ENCODE peak calls at places on chromosomes 2 and 18, in four cellular contexts. Q is suprapubic skin, W is stomach, X is HepG2. S is an unnamed sample.
A peak's percentile ranks its signal among the peaks of the same experiment; 100 is the strongest.

GRCh38 chr2:112029164-112029563 is 25.9 kb upstream of the TMEM87B start:
- DNase-seq in Q (no peak), X (no peak), W (no peak), S (no peak)

GRCh38 chr2:126657636-126658315 is 1.8 kb downstream of the GYPC start:
- DNase-seq in X (no peak), W (peak; percentile 66), Q (peak; percentile 85), S (no peak)

GRCh38 chr2:26245231-26245732 is 543 bp downstream of the HADHB start:
- DNase-seq in Q (peak; percentile 79), W (peak; percentile 36), X (peak; percentile 44), S (no peak)

GRCh38 chr2:9690252-9690651 is 59.5 kb upstream of the YWHAQ start:
- DNase-seq in X (no peak), W (no peak), Q (no peak), S (no peak)

GRCh38 chr2:205925373-205926337 is 160.3 kb downstream of the INO80D start:
- DNase-seq in X (peak; percentile 38), W (peak; percentile 80), Q (peak; percentile 79), S (no peak)

GRCh38 chr2:60553496-60553991 is at the start of gene BCL11A:
- DNase-seq in Q (no peak), W (peak; percentile 54), X (peak; percentile 35), S (no peak)

GRCh38 chr2:205002390-205002789 is 457.1 kb downstream of the PARD3B start:
- DNase-seq in W (no peak), Q (no peak), X (no peak), S (no peak)

GRCh38 chr2:60515751-60516226 is 37.7 kb downstream of the BCL11A start:
- DNase-seq in Q (no peak), X (no peak), W (no peak), S (no peak)

GRCh38 chr2:43000242-43001054 is 208.1 kb upstream of the HAAO start:
- DNase-seq in Q (peak; percentile 62), W (no peak), X (peak; percentile 84), S (no peak)

GRCh38 chr2:42999391-42999811 is 207.0 kb upstream of the HAAO start:
- DNase-seq in Q (peak; percentile 48), X (peak; percentile 53), W (peak; percentile 55), S (no peak)

GRCh38 chr2:43001055-43001378 is 208.6 kb upstream of the HAAO start:
- DNase-seq in Q (no peak), W (no peak), X (no peak), S (no peak)

GRCh38 chr2:42998721-42999120 is 206.3 kb upstream of the HAAO start:
- DNase-seq in W (no peak), Q (no peak), X (no peak), S (no peak)

GRCh38 chr2:42999856-43000241 is 207.5 kb upstream of the HAAO start:
- DNase-seq in W (no peak), Q (peak; percentile 56), X (no peak), S (no peak)
- H3K27ac ChIP-seq in W (peak overlapping the region; percentile 28), Q (peak overlapping the region; percentile 87), X (peak overlapping the region; percentile 54), S (no peak overlapping the region)

DNA sequence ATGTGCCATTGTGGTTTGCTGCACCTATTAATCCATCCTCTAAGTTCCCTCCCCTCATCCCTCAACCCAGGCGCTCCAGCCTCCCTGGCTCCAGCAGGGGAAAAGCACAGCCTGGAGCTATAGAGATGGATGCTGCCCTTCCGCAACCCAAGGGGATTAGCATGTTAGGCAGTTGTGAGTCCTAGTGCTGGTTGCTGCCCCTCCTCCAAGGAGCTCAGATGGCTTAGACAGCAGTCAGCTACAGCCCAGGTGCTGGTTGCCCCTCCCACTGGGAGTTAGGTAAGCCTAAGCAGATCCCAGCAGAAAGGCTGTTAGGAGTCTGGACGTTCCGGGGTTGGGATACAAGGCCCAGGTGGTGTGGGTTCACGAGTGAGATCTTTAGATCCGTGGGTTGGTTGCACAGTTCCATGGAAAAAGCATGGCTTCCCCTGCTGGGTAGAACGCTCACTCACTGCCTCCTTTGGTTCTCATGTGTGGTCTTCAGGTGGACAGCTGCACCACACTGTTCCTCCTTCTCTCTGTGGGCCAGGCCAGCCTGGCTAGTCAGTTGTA is 446.1 kb downstream of the ZNF804A start:
- DNase-seq in X (no peak), W (no peak), Q (no peak), S (no peak)
- H3K9me3 ChIP-seq in X (peaks cover 58% of the 10 kb centered on the region), W (peaks cover 11% of the 10 kb centered on the region), Q (no peaks in the 10 kb centered on the region), S (no peaks in the 10 kb centered on the region)

DNA sequence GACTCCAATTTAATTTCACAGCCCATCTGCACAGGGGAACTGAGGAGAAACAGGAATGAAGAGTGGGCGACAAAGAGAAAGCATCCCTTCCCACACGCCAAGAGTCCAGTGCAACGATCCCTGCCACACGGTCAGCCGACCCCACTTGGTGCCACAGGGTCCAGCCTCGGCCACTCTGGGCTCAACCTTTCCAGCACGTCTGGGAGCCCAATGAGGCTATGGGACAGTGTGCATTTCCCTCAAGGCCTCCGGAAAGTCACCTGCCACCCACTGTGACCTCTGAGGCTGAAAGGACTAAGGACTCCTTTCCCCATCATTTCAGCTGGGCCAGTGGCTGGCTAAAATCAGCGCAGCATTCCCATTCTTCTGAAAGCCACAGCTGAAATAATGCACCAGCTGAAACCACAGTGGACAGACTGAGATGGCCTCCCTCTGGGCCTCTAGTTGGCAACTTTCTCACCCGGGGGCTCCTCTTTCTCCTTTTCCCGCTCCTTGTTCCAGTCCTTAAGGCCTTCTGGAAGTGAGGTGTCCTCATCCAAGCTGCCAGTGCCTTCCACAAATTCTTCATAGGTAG is 21.2 kb downstream of the TUBB6 start:
- DNase-seq in X (no peak), Q (peak; percentile 49), W (no peak), S (no peak)
- TF ChIP-seq POLR2AphosphoS5 in X (no peak), Q (no peak), W (no peak), S (no peak)

GRCh38 chr18:50656841-50657470 is 97.1 kb downstream of the MAPK4 start:
- DNase-seq in W (no peak), X (no peak), Q (no peak), S (no peak)

GRCh38 chr18:50658601-50659000 is 98.7 kb downstream of the MAPK4 start:
- DNase-seq in W (no peak), X (no peak), Q (no peak), S (no peak)

GRCh38 chr18:50662177-50662576 is 102.3 kb downstream of the MAPK4 start:
- DNase-seq in Q (no peak), X (peak; percentile 21), W (no peak), S (no peak)

GRCh38 chr18:50661013-50661412 is 101.1 kb downstream of the MAPK4 start:
- DNase-seq in X (no peak), W (no peak), Q (no peak), S (no peak)

DNA sequence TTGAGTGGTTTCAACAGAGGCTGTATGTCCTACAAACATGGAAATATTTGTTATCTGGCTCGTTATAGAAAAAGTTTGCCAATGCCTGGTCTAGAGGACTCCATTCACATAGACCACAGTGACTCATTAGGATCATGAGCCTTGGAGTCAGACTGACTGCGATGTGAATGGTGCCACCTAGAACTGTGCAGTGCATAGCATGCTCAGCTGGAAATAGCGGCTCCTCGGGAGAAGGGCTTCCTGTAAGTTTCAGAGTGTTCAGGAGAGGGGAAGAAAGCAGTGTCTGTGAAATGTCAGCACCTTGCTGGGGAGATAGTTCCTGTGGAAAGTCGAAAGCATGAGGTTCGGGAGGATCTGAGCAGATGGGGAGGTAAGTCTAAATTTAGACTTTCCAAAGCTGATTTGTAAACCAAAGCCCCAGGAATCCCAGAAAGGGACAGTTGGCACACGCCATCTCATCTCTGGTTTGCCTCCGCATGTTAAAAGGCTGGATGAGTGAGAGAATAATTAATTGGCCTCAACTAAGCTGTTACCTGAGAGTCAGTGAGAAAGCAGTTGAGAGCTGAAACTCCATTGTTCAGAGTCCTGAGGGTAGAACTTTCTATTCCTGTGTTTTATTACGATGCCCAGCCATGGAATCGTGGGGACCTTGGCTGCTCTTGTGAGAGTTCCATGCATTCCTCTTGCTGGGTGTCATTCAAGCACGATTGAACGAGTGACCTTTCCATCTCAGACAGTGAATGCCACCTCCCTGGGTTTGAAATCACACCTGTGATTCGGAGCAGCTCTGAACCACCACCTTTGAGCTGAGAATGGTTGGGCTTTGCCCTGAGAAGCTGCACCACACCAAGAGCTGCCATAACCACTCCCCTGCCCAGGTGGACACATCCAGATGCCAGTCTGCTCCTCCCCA is 99.5 kb downstream of the MAPK4 start:
- DNase-seq in W (no peak), X (peak; percentile 28), Q (no peak), S (no peak)
- H3K27ac ChIP-seq in W (no peak overlapping the region), X (no peak overlapping the region), Q (no peak overlapping the region), S (no peak overlapping the region)

GRCh38 chr2:73528688-73529087 is 113.5 kb downstream of the NAT8 start:
- DNase-seq in Q (no peak), X (no peak), W (no peak), S (no peak)
- H3K9me3 ChIP-seq in Q (peaks cover 19% of the 10 kb centered on the region), X (peaks cover 24% of the 10 kb centered on the region), W (peaks cover 34% of the 10 kb centered on the region), S (peaks cover 4% of the 10 kb centered on the region)

GRCh38 chr2:12221583-12221982 is 475.2 kb downstream of the LPIN1 start:
- DNase-seq in X (no peak), W (no peak), Q (no peak), S (no peak)
- TF ChIP-seq POLR2AphosphoS5 in X (no peak), W (no peak), Q (no peak), S (no peak)

DNA sequence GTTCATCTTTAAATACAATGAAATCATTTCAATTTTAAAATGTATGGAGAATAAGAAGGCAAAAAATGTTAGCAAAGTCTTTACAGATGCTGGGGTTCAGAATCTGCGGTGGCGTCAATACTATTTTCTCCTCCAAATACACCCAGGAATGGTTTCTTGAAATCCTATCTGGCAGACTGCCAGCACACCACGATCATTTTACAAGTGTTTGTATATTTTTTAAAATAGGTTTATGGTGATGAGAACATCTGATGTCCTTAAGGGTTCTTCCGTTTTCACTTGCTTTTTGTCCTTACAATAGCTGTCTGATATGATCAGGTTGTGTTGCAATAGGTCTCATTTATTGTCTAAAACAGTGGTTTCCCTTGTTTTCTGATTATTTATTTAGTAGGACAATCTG is 89.6 kb downstream of the CMPK2 start:
- DNase-seq in W (no peak), X (no peak), Q (no peak), S (no peak)
- H3K27ac ChIP-seq in W (no peak overlapping the region), X (no peak overlapping the region), Q (no peak overlapping the region), S (no peak overlapping the region)

DNA sequence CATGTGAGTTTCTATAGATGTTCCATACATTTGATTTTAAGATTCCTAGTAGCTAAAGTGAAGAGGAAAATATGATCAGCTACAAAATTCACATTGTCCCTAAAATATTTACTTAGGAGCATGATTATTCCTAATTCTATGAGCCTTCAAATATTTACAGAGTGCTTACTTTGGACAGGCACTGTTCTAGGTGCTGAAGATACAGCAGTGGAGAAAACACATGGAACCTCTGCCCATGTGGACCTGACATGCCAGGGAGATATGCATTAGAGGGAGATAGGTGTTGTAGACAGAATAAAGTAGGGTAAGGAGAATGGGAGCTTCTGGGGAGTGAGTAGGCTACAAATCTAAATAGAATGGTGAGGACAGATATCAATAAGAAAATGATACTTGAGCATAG is 62.6 kb upstream of the TACR1 start:
- DNase-seq in W (no peak), Q (no peak), X (no peak), S (no peak)
- H3K9me3 ChIP-seq in W (peaks cover 53% of the 10 kb centered on the region), Q (peaks cover 26% of the 10 kb centered on the region), X (peaks cover 22% of the 10 kb centered on the region), S (no peaks in the 10 kb centered on the region)

DNA sequence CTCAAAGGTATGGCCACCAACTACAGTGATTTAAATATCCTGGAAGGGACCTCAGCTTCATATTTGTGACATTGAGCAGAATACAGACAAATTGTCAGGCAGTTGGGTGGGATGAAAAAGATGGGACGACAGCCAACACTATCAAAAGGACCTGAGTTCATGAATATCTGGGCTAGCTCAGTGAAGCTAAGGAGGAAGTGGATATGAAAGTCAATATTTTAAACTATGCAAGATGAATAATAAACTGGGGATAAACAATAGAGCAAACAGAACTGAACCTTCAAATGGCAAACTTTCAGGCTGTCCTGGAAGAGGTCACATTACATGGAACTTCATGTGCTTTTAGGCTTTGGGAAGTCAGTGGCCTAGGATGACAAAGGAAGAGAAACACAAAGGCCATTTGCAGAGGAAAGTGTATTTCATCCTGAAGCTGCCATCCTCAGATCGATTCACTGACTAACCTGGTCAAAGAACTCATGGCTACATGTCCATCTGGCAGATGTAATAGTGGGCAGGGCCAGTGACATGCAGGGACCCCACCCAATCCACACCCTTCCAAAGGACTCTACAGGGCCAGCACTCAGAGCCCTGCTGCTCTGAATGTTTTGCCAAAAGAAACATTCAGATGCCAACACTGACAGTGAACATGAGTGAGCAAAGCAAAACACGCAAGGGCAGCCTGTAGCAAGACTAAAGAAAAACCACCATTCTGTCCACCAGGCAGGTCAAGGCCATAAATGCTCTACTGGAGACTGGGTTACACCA is 175.8 kb downstream of the ETAA1 start:
- DNase-seq in Q (no peak), W (peak; percentile 26), X (no peak), S (no peak)
- TF ChIP-seq POLR2AphosphoS5 in Q (no peak), W (no peak), X (no peak), S (no peak)